ENCODE peak calls at places on chromosome X, in eight cellular contexts. A is lower lobe of right lung, N is omental fat pad, J is GM10248, O is lower leg skin, T is GM06990, G is endothelial cell of umbilical vein, E is transverse colon. P is an unnamed sample.

GRCh38 chrX:18448416-18448815 is 23.0 kb downstream of the CDKL5 start:
- DNase-seq in E (no peak), G (no peak), A (no peak), O (no peak), N (no peak), T (no peak), J (no peak), P (no peak)

GRCh38 chrX:47093248-47093647 is 15.0 kb downstream of the RGN start:
- DNase-seq in E (no peak), O (no peak), T (no peak), G (peak; percentile 26), J (no peak), N (no peak), A (no peak), P (no peak)

GRCh38 chrX:119181491-119181890 is 53.9 kb upstream of the KIAA1210 start:
- DNase-seq in G (no peak), O (no peak), N (no peak), E (peak; percentile 32), T (no peak), A (no peak), J (no peak), P (peak; percentile 56)

GRCh38 chrX:44203791-44204190 is 139.7 kb downstream of the EFHC2 start:
- DNase-seq in E (no peak), T (no peak), G (no peak), J (no peak), N (no peak), O (no peak), A (no peak), P (no peak)

GRCh38 chrX:151177141-151178027 is 1.0 kb downstream of the GPR50 start:
- DNase-seq in E (no peak), A (no peak), G (peak; percentile 1), T (no peak), J (no peak), N (no peak), O (no peak), P (peak; percentile 84)

GRCh38 chrX:50615570-50616158 is 145.0 kb upstream of the DGKK start:
- DNase-seq in E (no peak), G (no peak), O (no peak), N (no peak), A (no peak), T (no peak), J (no peak), P (no peak)

GRCh38 chrX:57587607-57588006 is 4.2 kb upstream of the ZXDB start:
- DNase-seq in E (no peak), N (no peak), J (peak; percentile 8), G (no peak), A (no peak), O (no peak), T (no peak), P (no peak)

GRCh38 chrX:153725039-153725831 is 579 bp downstream of the ABCD1 start:
- DNase-seq in J (peak; percentile 30), G (no peak), A (no peak), E (no peak), N (no peak), O (no peak), T (peak; percentile 31), P (no peak)

GRCh38 chrX:48883729-48884128 is 13.8 kb downstream of the TIMM17B start:
- DNase-seq in A (no peak), T (no peak), N (no peak), J (no peak), G (no peak), E (no peak), O (peak; percentile 17), P (no peak)

GRCh38 chrX:154505726-154506125 is 10.3 kb downstream of the FAM3A start:
- DNase-seq in E (no peak), A (no peak), T (no peak), G (peak; percentile 38), J (no peak), N (no peak), O (no peak), P (no peak)

GRCh38 chrX:33298622-33299021 is 87.3 kb upstream of the DMD start:
- DNase-seq in O (no peak), J (no peak), T (no peak), A (no peak), E (no peak), G (no peak), N (no peak), P (no peak)

GRCh38 chrX:122270809-122271494 is 913.1 kb upstream of the GRIA3 start:
- DNase-seq in G (no peak), N (no peak), J (no peak), E (no peak), O (no peak), A (no peak), T (no peak), P (no peak)

GRCh38 chrX:69016220-69016941 is 148.9 kb downstream of the PJA1 start:
- DNase-seq in N (no peak), O (peak; percentile 74), E (no peak), T (no peak), A (no peak), J (peak; percentile 4), G (peak; percentile 16), P (peak; percentile 83)

GRCh38 chrX:45788941-45789348 is 588.3 kb upstream of the DIPK2B start:
- DNase-seq in J (no peak), G (peak; percentile 79), E (no peak), A (peak; percentile 51), T (no peak), O (no peak), N (no peak), P (no peak)

GRCh38 chrX:111123606-111124179 is 27.7 kb downstream of the PAK3 start:
- DNase-seq in G (no peak), E (no peak), O (no peak), A (no peak), J (no peak), T (no peak), N (no peak), P (no peak)

GRCh38 chrX:111119341-111119740 is 23.4 kb downstream of the PAK3 start:
- DNase-seq in N (no peak), J (no peak), A (no peak), O (no peak), G (no peak), E (no peak), T (no peak), P (no peak)

GRCh38 chrX:111127038-111127437 is 31.0 kb downstream of the PAK3 start:
- DNase-seq in N (no peak), G (no peak), E (no peak), T (no peak), O (no peak), J (no peak), A (no peak), P (no peak)

GRCh38 chrX:111124418-111124817 is 28.4 kb downstream of the PAK3 start:
- DNase-seq in J (no peak), N (no peak), A (no peak), G (no peak), E (no peak), T (no peak), O (no peak), P (no peak)

GRCh38 chrX:111123125-111123524 is 27.1 kb downstream of the PAK3 start:
- DNase-seq in N (no peak), A (no peak), O (no peak), T (no peak), G (no peak), E (no peak), J (no peak), P (no peak)
- TF ChIP-seq CTCF in N (no peak), A (no peak), O (no peak), T (no peak), G (no peak), E (no peak), J (no peak), P (no peak)

GRCh38 chrX:134419784-134420183 is 40.2 kb upstream of the HPRT1 start:
- DNase-seq in O (no peak), N (no peak), A (no peak), E (no peak), G (no peak), T (no peak), J (no peak), P (no peak)

GRCh38 chrX:134426285-134426684 is 33.7 kb upstream of the HPRT1 start:
- DNase-seq in G (no peak), T (no peak), O (no peak), J (no peak), N (no peak), E (no peak), A (no peak), P (no peak)

GRCh38 chrX:134418317-134419113 is 41.5 kb upstream of the HPRT1 start:
- DNase-seq in J (no peak), G (no peak), A (no peak), N (no peak), T (no peak), E (no peak), O (no peak), P (no peak)

DNA sequence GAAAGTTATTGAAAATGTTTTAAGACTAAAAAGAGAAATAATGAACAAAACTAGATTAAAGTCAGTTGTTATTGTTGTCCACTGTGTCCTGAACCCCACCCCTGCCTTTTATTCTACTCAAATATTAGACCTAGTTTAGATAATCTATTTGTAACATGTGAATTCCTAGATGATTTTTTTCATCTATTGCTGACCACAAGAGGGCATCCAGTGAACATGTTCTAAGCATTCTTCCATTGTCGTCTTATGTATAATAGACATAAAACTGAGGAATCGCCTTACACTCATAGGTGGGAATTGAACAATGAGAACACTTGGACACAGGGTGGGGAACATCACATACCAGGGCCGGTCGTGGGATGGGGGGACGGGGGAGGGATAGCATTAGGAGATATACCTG is 36.4 kb upstream of the HPRT1 start:
- DNase-seq in A (no peak), J (no peak), G (peak; percentile 35), O (no peak), E (no peak), N (no peak), T (no peak), P (no peak)
- TF ChIP-seq CTCF in A (no peak), J (no peak), G (no peak), O (no peak), E (no peak), N (no peak), T (peak; percentile 24), P (peak; percentile 53)

DNA sequence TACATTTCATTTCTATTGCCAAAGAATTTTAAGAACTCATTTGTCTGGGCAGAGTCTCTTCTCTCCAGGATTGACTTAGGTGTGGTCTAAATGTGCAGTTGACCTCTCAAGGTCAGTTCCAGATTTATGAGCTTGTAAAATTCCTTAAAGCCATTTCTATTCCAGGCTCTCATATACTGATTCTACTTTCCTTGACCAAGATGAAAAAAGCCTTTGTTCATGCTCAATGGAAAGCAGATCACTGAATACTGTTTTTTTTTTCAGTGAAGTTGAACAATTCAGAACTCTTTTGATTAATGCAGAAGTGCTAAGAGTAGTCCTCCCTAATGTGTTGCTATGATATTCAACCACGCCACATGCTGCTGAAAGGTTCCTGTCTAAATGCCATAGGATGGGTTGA is 312.5 kb upstream of the PABPC5 start:
- DNase-seq in J (no peak), O (no peak), T (no peak), N (no peak), A (no peak), G (no peak), E (no peak), P (no peak)
- TF ChIP-seq CTCF in J (no peak), O (no peak), T (no peak), N (no peak), A (no peak), G (no peak), E (no peak), P (no peak)

DNA sequence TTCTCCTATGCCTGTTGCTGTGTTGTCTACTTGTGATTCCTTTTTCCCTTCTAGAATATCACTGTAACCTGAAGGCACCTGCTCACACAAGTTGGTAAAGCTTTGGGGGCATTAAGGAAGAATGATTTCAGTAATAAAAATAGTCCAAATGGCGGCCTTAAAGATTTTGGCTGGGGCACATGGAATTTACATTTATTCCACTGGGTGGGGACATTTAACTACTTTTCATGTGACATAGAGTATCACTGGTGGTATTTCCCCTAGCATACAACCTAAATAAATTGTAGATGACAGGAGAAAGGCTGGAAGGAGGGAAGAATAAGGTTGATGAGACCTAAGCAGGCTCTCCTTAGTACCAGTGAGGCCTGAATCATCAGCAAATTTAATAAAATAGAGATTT is 121.8 kb upstream of the EDA2R start:
- DNase-seq in A (no peak), J (no peak), G (peak; percentile 0), T (no peak), O (no peak), N (no peak), E (no peak), P (no peak)
- TF ChIP-seq CTCF in A (no peak), J (no peak), G (no peak), T (no peak), O (no peak), N (no peak), E (no peak), P (no peak)

P was measured in osteocyte.